ENCODE peak calls at places on chromosomes 12 and 14, in seven cellular contexts. One of them, this sample, is unnamed.
A peak's percentile ranks its signal among the peaks of the same experiment; 100 is the strongest.

GRCh38 chr12:68222336-68222735 is 3.3 kb downstream of the IL26 start:
- DNase-seq in mesendoderm: peak; percentile 42
- DNase-seq in IMR-90: peak; percentile 58
- DNase-seq in mesenchymal stem cell: no peak
- DNase-seq in H9: no peak
- DNase-seq in H1: no peak
- DNase-seq in trophoblast cell: peak; percentile 46
- DNase-seq in this sample: no peak

GRCh38 chr14:97180304-97181200 is 383.4 kb downstream of the VRK1 start:
- DNase-seq in mesendoderm: peak; percentile 62
- DNase-seq in IMR-90: no peak
- DNase-seq in mesenchymal stem cell: peak; percentile 7
- DNase-seq in H9: no peak
- DNase-seq in H1: no peak
- DNase-seq in trophoblast cell: peak; percentile 62
- DNase-seq in this sample: no peak

GRCh38 chr14:92607251-92607650 is 93.7 kb downstream of the RIN3 start:
- DNase-seq in mesendoderm: no peak
- DNase-seq in IMR-90: no peak
- DNase-seq in mesenchymal stem cell: no peak
- DNase-seq in H9: no peak
- DNase-seq in H1: no peak
- DNase-seq in trophoblast cell: peak; percentile 59
- DNase-seq in this sample: no peak

GRCh38 chr14:68211886-68212285 is 392.3 kb downstream of the RAD51B start:
- DNase-seq in mesendoderm: no peak
- DNase-seq in IMR-90: no peak
- DNase-seq in mesenchymal stem cell: no peak
- DNase-seq in H9: no peak
- DNase-seq in H1: no peak
- DNase-seq in trophoblast cell: no peak
- DNase-seq in this sample: no peak

GRCh38 chr14:53336729-53337128 is 183.6 kb upstream of the DDHD1 start:
- DNase-seq in mesendoderm: no peak
- DNase-seq in IMR-90: no peak
- DNase-seq in mesenchymal stem cell: no peak
- DNase-seq in H9: no peak
- DNase-seq in H1: no peak
- DNase-seq in trophoblast cell: no peak
- DNase-seq in this sample: no peak

GRCh38 chr14:106837870-106838269 is 1311.5 kb downstream of the TMEM121 start:
- DNase-seq in mesendoderm: no peak
- DNase-seq in IMR-90: no peak
- DNase-seq in mesenchymal stem cell: no peak
- DNase-seq in H9: no peak
- DNase-seq in H1: no peak
- DNase-seq in trophoblast cell: no peak
- DNase-seq in this sample: no peak

GRCh38 chr12:23906329-23906728 is 43.1 kb downstream of the SOX5 start:
- DNase-seq in mesendoderm: peak; percentile 93
- DNase-seq in IMR-90: peak; percentile 45
- DNase-seq in mesenchymal stem cell: peak; percentile 84
- DNase-seq in H9: peak; percentile 41
- DNase-seq in H1: no peak
- DNase-seq in trophoblast cell: no peak
- DNase-seq in this sample: peak; percentile 31

GRCh38 chr12:20105938-20106337 is 262.4 kb upstream of the PDE3A start:
- DNase-seq in mesendoderm: no peak
- DNase-seq in IMR-90: peak; percentile 65
- DNase-seq in mesenchymal stem cell: peak; percentile 74
- DNase-seq in H9: no peak
- DNase-seq in H1: no peak
- DNase-seq in trophoblast cell: peak; percentile 44
- DNase-seq in this sample: no peak

GRCh38 chr12:78963439-78964222 is 99.1 kb downstream of the SYT1 start:
- DNase-seq in mesendoderm: no peak
- DNase-seq in IMR-90: peak; percentile 61
- DNase-seq in mesenchymal stem cell: no peak
- DNase-seq in H9: no peak
- DNase-seq in H1: no peak
- DNase-seq in trophoblast cell: peak; percentile 29
- DNase-seq in this sample: no peak

GRCh38 chr12:107379852-107380567 is 286.7 kb upstream of the CRY1 start:
- DNase-seq in mesendoderm: no peak
- DNase-seq in IMR-90: peak; percentile 46
- DNase-seq in mesenchymal stem cell: no peak
- DNase-seq in H9: no peak
- DNase-seq in H1: no peak
- DNase-seq in trophoblast cell: no peak
- DNase-seq in this sample: no peak

GRCh38 chr14:89041245-89041585 is 216.8 kb downstream of the TTC8 start:
- DNase-seq in mesendoderm: peak; percentile 23
- DNase-seq in IMR-90: no peak
- DNase-seq in mesenchymal stem cell: no peak
- DNase-seq in H9: no peak
- DNase-seq in H1: no peak
- DNase-seq in trophoblast cell: peak; percentile 66
- DNase-seq in this sample: no peak

GRCh38 chr12:120483621-120484020 is 12.3 kb upstream of the DYNLL1 start:
- DNase-seq in mesendoderm: no peak
- DNase-seq in IMR-90: no peak
- DNase-seq in mesenchymal stem cell: no peak
- DNase-seq in H9: no peak
- DNase-seq in H1: no peak
- DNase-seq in trophoblast cell: no peak
- DNase-seq in this sample: no peak
- H3K4me1 ChIP-seq in mesendoderm: no peaks in the 10 kb centered on the region
- H3K4me1 ChIP-seq in IMR-90: no peaks in the 10 kb centered on the region
- H3K4me1 ChIP-seq in mesenchymal stem cell: no peaks in the 10 kb centered on the region
- H3K4me1 ChIP-seq in H9: no peaks in the 10 kb centered on the region
- H3K4me1 ChIP-seq in H1: peaks cover 5% of the 10 kb centered on the region
- H3K4me1 ChIP-seq in trophoblast cell: no peaks in the 10 kb centered on the region
- H3K4me1 ChIP-seq in this sample: no peaks in the 10 kb centered on the region

DNA sequence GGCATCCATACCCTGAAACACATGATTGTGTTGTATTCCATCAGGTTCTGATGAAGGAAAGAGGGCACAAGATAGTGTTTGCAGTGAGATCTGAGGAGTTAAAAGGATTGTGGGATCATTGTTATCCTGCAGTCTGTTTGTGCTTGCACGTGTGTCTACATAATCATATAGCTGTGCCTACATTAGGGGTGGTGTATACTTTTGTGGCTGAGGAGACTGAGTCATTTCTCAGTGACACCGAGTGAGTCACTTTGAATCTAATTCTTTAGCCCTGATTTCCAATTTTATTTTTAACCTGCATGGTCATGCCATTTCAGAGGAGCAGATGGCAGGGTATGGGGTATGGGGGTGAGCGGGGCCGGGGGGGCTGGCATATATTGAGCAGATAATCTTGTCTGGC is 133.2 kb downstream of the ANO4 start:
- DNase-seq in mesendoderm: no peak
- DNase-seq in IMR-90: peak; percentile 88
- DNase-seq in mesenchymal stem cell: peak; percentile 81
- DNase-seq in H9: no peak
- DNase-seq in H1: no peak
- DNase-seq in trophoblast cell: no peak
- DNase-seq in this sample: no peak
- H3K4ac ChIP-seq in mesendoderm: no peak overlapping the region
- H3K4ac ChIP-seq in IMR-90: peak overlapping the region; percentile 15
- H3K4ac ChIP-seq in mesenchymal stem cell: no peak overlapping the region
- H3K4ac ChIP-seq in H9: no peak overlapping the region
- H3K4ac ChIP-seq in H1: no peak overlapping the region
- H3K4ac ChIP-seq in trophoblast cell: no peak overlapping the region
- H3K4ac ChIP-seq in this sample: no peak overlapping the region

GRCh38 chr12:54688309-54689033 is 40.3 kb upstream of the DCD start:
- DNase-seq in mesendoderm: no peak
- DNase-seq in IMR-90: no peak
- DNase-seq in mesenchymal stem cell: no peak
- DNase-seq in H9: no peak
- DNase-seq in H1: no peak
- DNase-seq in trophoblast cell: no peak
- DNase-seq in this sample: no peak

GRCh38 chr12:54689984-54690383 is 41.8 kb upstream of the DCD start:
- DNase-seq in mesendoderm: peak; percentile 92
- DNase-seq in IMR-90: no peak
- DNase-seq in mesenchymal stem cell: no peak
- DNase-seq in H9: peak; percentile 79
- DNase-seq in H1: peak; percentile 25
- DNase-seq in trophoblast cell: peak; percentile 6
- DNase-seq in this sample: no peak

GRCh38 chr12:54684636-54685630 is 36.8 kb upstream of the DCD start:
- DNase-seq in mesendoderm: peak; percentile 54
- DNase-seq in IMR-90: no peak
- DNase-seq in mesenchymal stem cell: no peak
- DNase-seq in H9: no peak
- DNase-seq in H1: no peak
- DNase-seq in trophoblast cell: no peak
- DNase-seq in this sample: no peak

GRCh38 chr12:54692353-54692752 is 44.2 kb upstream of the DCD start:
- DNase-seq in mesendoderm: no peak
- DNase-seq in IMR-90: no peak
- DNase-seq in mesenchymal stem cell: no peak
- DNase-seq in H9: no peak
- DNase-seq in H1: no peak
- DNase-seq in trophoblast cell: no peak
- DNase-seq in this sample: no peak

GRCh38 chr12:54689034-54689372 is 40.8 kb upstream of the DCD start:
- DNase-seq in mesendoderm: peak; percentile 56
- DNase-seq in IMR-90: no peak
- DNase-seq in mesenchymal stem cell: no peak
- DNase-seq in H9: no peak
- DNase-seq in H1: no peak
- DNase-seq in trophoblast cell: no peak
- DNase-seq in this sample: no peak
- H3K4me1 ChIP-seq in mesendoderm: peaks cover 10% of the 10 kb centered on the region
- H3K4me1 ChIP-seq in IMR-90: no peaks in the 10 kb centered on the region
- H3K4me1 ChIP-seq in mesenchymal stem cell: no peaks in the 10 kb centered on the region
- H3K4me1 ChIP-seq in H9: peaks cover 18% of the 10 kb centered on the region
- H3K4me1 ChIP-seq in H1: peaks cover 10% of the 10 kb centered on the region
- H3K4me1 ChIP-seq in trophoblast cell: no peaks in the 10 kb centered on the region
- H3K4me1 ChIP-seq in this sample: peaks cover 8% of the 10 kb centered on the region

GRCh38 chr14:37139710-37140109 is 32.7 kb downstream of the SLC25A21 start:
- DNase-seq in mesendoderm: no peak
- DNase-seq in IMR-90: no peak
- DNase-seq in mesenchymal stem cell: no peak
- DNase-seq in H9: no peak
- DNase-seq in H1: no peak
- DNase-seq in trophoblast cell: no peak
- DNase-seq in this sample: no peak
- H3K4ac ChIP-seq in mesendoderm: no peak overlapping the region
- H3K4ac ChIP-seq in IMR-90: no peak overlapping the region
- H3K4ac ChIP-seq in mesenchymal stem cell: no peak overlapping the region
- H3K4ac ChIP-seq in H9: no peak overlapping the region
- H3K4ac ChIP-seq in H1: no peak overlapping the region
- H3K4ac ChIP-seq in trophoblast cell: no peak overlapping the region
- H3K4ac ChIP-seq in this sample: no peak overlapping the region

GRCh38 chr14:102646615-102647014 is 54.2 kb downstream of the RCOR1 start:
- DNase-seq in mesendoderm: no peak
- DNase-seq in IMR-90: no peak
- DNase-seq in mesenchymal stem cell: no peak
- DNase-seq in H9: no peak
- DNase-seq in H1: no peak
- DNase-seq in trophoblast cell: peak; percentile 52
- DNase-seq in this sample: no peak

GRCh38 chr14:102645746-102646440 is 53.4 kb downstream of the RCOR1 start:
- DNase-seq in mesendoderm: no peak
- DNase-seq in IMR-90: peak; percentile 23
- DNase-seq in mesenchymal stem cell: no peak
- DNase-seq in H9: no peak
- DNase-seq in H1: no peak
- DNase-seq in trophoblast cell: no peak
- DNase-seq in this sample: no peak

DNA sequence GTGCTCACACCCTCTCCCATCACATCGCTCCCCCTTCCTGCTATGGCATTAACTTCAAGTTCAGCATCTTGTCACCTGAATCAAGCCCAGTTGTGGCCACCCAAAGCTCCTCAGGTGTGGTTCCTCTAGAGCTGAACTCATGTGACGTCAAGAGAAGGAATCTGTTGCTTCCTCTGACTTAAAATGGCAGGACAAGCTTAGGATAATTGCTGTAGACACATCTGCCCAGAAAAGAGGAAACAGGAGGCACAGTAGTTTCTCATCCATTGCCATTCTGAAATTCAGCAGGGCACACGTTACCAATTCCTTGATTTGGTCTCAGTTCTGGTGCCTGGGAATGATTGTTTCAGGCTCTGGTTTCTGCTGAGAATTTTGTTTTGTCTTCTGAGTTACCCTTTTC is 52.1 kb downstream of the RCOR1 start:
- DNase-seq in mesendoderm: no peak
- DNase-seq in IMR-90: no peak
- DNase-seq in mesenchymal stem cell: no peak
- DNase-seq in H9: no peak
- DNase-seq in H1: no peak
- DNase-seq in trophoblast cell: no peak
- DNase-seq in this sample: no peak
- H3K4me1 ChIP-seq in mesendoderm: peaks cover 5% of the 10 kb centered on the region
- H3K4me1 ChIP-seq in IMR-90: peaks cover 7% of the 10 kb centered on the region
- H3K4me1 ChIP-seq in mesenchymal stem cell: peaks cover 4% of the 10 kb centered on the region
- H3K4me1 ChIP-seq in H9: peaks cover 7% of the 10 kb centered on the region
- H3K4me1 ChIP-seq in H1: peaks cover 7% of the 10 kb centered on the region
- H3K4me1 ChIP-seq in trophoblast cell: peaks cover 10% of the 10 kb centered on the region
- H3K4me1 ChIP-seq in this sample: no peaks in the 10 kb centered on the region

DNA sequence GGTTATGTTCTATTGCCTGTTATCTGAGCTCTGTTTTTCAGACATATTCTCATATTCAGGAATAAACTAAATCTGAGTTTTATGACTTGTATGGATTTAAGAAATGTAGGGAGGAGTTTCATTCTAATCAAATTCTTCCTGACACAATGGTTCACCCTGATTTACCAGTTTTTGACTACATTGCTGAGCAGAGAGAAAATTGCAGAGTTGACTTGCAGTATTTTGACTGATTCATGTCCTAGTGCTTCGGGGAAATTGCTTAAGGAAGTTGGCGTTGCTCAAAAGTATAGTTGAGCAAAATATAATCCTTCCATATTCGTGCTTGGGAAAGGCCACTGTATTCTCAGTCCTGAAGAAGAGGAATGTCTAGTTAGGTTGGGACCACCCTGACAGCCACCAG is 1.2 kb upstream of the TWF1 start:
- DNase-seq in mesendoderm: no peak
- DNase-seq in IMR-90: no peak
- DNase-seq in mesenchymal stem cell: no peak
- DNase-seq in H9: no peak
- DNase-seq in H1: no peak
- DNase-seq in trophoblast cell: peak; percentile 32
- DNase-seq in this sample: no peak
- H3K4ac ChIP-seq in mesendoderm: no peak overlapping the region
- H3K4ac ChIP-seq in IMR-90: no peak overlapping the region
- H3K4ac ChIP-seq in mesenchymal stem cell: no peak overlapping the region
- H3K4ac ChIP-seq in H9: no peak overlapping the region
- H3K4ac ChIP-seq in H1: no peak overlapping the region
- H3K4ac ChIP-seq in trophoblast cell: no peak overlapping the region
- H3K4ac ChIP-seq in this sample: no peak overlapping the region

GRCh38 chr12:109949089-109949488 is 47.1 kb downstream of the GIT2 start:
- DNase-seq in mesendoderm: no peak
- DNase-seq in IMR-90: peak; percentile 79
- DNase-seq in mesenchymal stem cell: peak; percentile 55
- DNase-seq in H9: no peak
- DNase-seq in H1: no peak
- DNase-seq in trophoblast cell: peak; percentile 78
- DNase-seq in this sample: no peak
- H3K4me1 ChIP-seq in mesendoderm: peaks cover 4% of the 10 kb centered on the region
- H3K4me1 ChIP-seq in IMR-90: peaks cover 56% of the 10 kb centered on the region
- H3K4me1 ChIP-seq in mesenchymal stem cell: peaks cover 32% of the 10 kb centered on the region
- H3K4me1 ChIP-seq in H9: peaks cover 9% of the 10 kb centered on the region
- H3K4me1 ChIP-seq in H1: peaks cover 12% of the 10 kb centered on the region
- H3K4me1 ChIP-seq in trophoblast cell: peaks cover 5% of the 10 kb centered on the region
- H3K4me1 ChIP-seq in this sample: peaks cover 23% of the 10 kb centered on the region

GRCh38 chr12:118773956-118774723 is 207.2 kb upstream of the SRRM4 start:
- DNase-seq in mesendoderm: peak; percentile 89
- DNase-seq in IMR-90: no peak
- DNase-seq in mesenchymal stem cell: no peak
- DNase-seq in H9: peak; percentile 99
- DNase-seq in H1: peak; percentile 82
- DNase-seq in trophoblast cell: no peak
- DNase-seq in this sample: peak; percentile 94
- H3K4ac ChIP-seq in mesendoderm: no peak overlapping the region
- H3K4ac ChIP-seq in IMR-90: no peak overlapping the region
- H3K4ac ChIP-seq in mesenchymal stem cell: no peak overlapping the region
- H3K4ac ChIP-seq in H9: no peak overlapping the region
- H3K4ac ChIP-seq in H1: no peak overlapping the region
- H3K4ac ChIP-seq in trophoblast cell: no peak overlapping the region
- H3K4ac ChIP-seq in this sample: no peak overlapping the region

This sample was measured in neuronal stem cell.